ENCODE peak calls at places on chromosomes 5 and 9, in four cellular contexts. C, Q, M and L are unnamed samples.

GRCh38 chr9:4335631-4336030 is 35.8 kb upstream of the GLIS3 start:
- DNase-seq in M (no peak), Q (no peak), C (no peak), L (no peak)

GRCh38 chr5:101067415-101067814 is 164.3 kb upstream of the ST8SIA4 start:
- DNase-seq in C (no peak), Q (no peak), M (no peak), L (no peak)

GRCh38 chr5:168693883-168694282 is 114.7 kb upstream of the PANK3 start:
- DNase-seq in Q (no peak), M (no peak), C (no peak), L (no peak)

GRCh38 chr5:152560508-152561137 is 155.5 kb upstream of the NMUR2 start:
- DNase-seq in M (peak), Q (peak), C (peak), L (peak)

GRCh38 chr9:137494104-137494544 is 35.0 kb upstream of the NSMF start:
- DNase-seq in C (no peak), Q (no peak), M (no peak), L (no peak)

GRCh38 chr5:926416-927171 is 33.9 kb downstream of the TRIP13 start:
- DNase-seq in Q (peak), C (peak), M (no peak), L (no peak)

GRCh38 chr9:10366171-10366779 is 246.5 kb downstream of the PTPRD start:
- DNase-seq in Q (peak), C (peak), M (peak), L (peak)

GRCh38 chr9:92295827-92296258 is 2.3 kb upstream of the IARS1 start:
- DNase-seq in C (no peak), M (no peak), Q (no peak), L (no peak)

GRCh38 chr5:141783599-141784296 is 94.5 kb downstream of the PCDH1 start:
- DNase-seq in M (no peak), C (no peak), Q (no peak), L (peak)

GRCh38 chr9:16236326-16236725 is 634.1 kb downstream of the BNC2 start:
- DNase-seq in C (peak), M (no peak), Q (no peak), L (no peak)

GRCh38 chr9:6538666-6539071 is 106.9 kb downstream of the GLDC start:
- DNase-seq in M (no peak), Q (no peak), C (peak), L (peak)

GRCh38 chr9:91694081-91694870 is 255.8 kb downstream of the ROR2 start:
- DNase-seq in Q (no peak), M (no peak), C (no peak), L (no peak)

GRCh38 chr5:91245871-91246270 is 137.2 kb downstream of the ARRDC3 start:
- DNase-seq in M (no peak), Q (no peak), C (peak), L (no peak)

GRCh38 chr9:94166237-94167054 is 82.2 kb downstream of the PTPDC1 start:
- DNase-seq in Q (peak), M (peak), C (peak), L (peak)

GRCh38 chr9:124263158-124263557 is 5.4 kb downstream of the NEK6 start:
- DNase-seq in C (no peak), M (no peak), Q (no peak), L (no peak)
- H3K4me2 ChIP-seq in C (peak), M (no peak), Q (peak), L (no peak)

GRCh38 chr9:98730914-98731313 is 22.2 kb upstream of the GABBR2 start:
- DNase-seq in M (no peak), C (no peak), Q (no peak), L (no peak)
- H3K9ac ChIP-seq in M (no peak), C (no peak), Q (no peak), L (no peak)

GRCh38 chr5:53482717-53483638 is 2.5 kb downstream of the FST start:
- DNase-seq in M (no peak), Q (peak), C (peak), L (peak)
- TF ChIP-seq CTCF in M (peak), Q (peak), C (peak), L (peak)

GRCh38 chr5:126027652-126028051 is 395.6 kb upstream of the GRAMD2B start:
- DNase-seq in M (no peak), C (no peak), Q (no peak), L (no peak)

GRCh38 chr5:126027149-126027548 is 396.1 kb upstream of the GRAMD2B start:
- DNase-seq in C (no peak), Q (no peak), M (no peak), L (no peak)

GRCh38 chr5:126028336-126028735 is 394.9 kb upstream of the GRAMD2B start:
- DNase-seq in Q (no peak), C (no peak), M (no peak), L (no peak)

GRCh38 chr5:126031989-126032716 is 391.1 kb upstream of the GRAMD2B start:
- DNase-seq in Q (no peak), C (peak), M (no peak), L (peak)

GRCh38 chr5:126030698-126031097 is 392.5 kb upstream of the GRAMD2B start:
- DNase-seq in C (no peak), Q (no peak), M (no peak), L (no peak)
- H3K4me2 ChIP-seq in C (no peak), Q (no peak), M (no peak), L (no peak)